ENCODE peak calls at places on chromosomes 3 and 15, in five cellular contexts. One of them, this sample, is unnamed.

GRCh38 chr15:62125763-62126162 is 39.3 kb downstream of the C2CD4B start:
- DNase-seq in mesendoderm: no peak
- DNase-seq in IMR-90: peak
- DNase-seq in H1: no peak
- DNase-seq in neuronal stem cell: no peak
- DNase-seq in this sample: peak

GRCh38 chr15:48507416-48508065 is 138.0 kb downstream of the FBN1 start:
- DNase-seq in mesendoderm: peak
- DNase-seq in IMR-90: peak
- DNase-seq in H1: no peak
- DNase-seq in neuronal stem cell: peak
- DNase-seq in this sample: peak

GRCh38 chr3:7397097-7397496 is 536.2 kb downstream of the GRM7 start:
- DNase-seq in mesendoderm: no peak
- DNase-seq in IMR-90: no peak
- DNase-seq in H1: no peak
- DNase-seq in neuronal stem cell: no peak
- DNase-seq in this sample: peak

GRCh38 chr15:62444104-62445027 is 279.3 kb upstream of the C2CD4B start:
- DNase-seq in mesendoderm: no peak
- DNase-seq in IMR-90: peak
- DNase-seq in H1: no peak
- DNase-seq in neuronal stem cell: no peak
- DNase-seq in this sample: peak

GRCh38 chr15:98425173-98425572 is 223.2 kb upstream of the IGF1R start:
- DNase-seq in mesendoderm: no peak
- DNase-seq in IMR-90: no peak
- DNase-seq in H1: no peak
- DNase-seq in neuronal stem cell: no peak
- DNase-seq in this sample: no peak

GRCh38 chr3:52694528-52695189 is 8.8 kb downstream of the GNL3 start:
- DNase-seq in mesendoderm: no peak
- DNase-seq in IMR-90: no peak
- DNase-seq in H1: no peak
- DNase-seq in neuronal stem cell: no peak
- DNase-seq in this sample: no peak

GRCh38 chr15:48858401-48858800 is 19.5 kb upstream of the EID1 start:
- DNase-seq in mesendoderm: no peak
- DNase-seq in IMR-90: peak
- DNase-seq in H1: no peak
- DNase-seq in neuronal stem cell: no peak
- DNase-seq in this sample: peak

GRCh38 chr15:71743861-71744382 is 66.4 kb upstream of the NR2E3 start:
- DNase-seq in mesendoderm: peak
- DNase-seq in IMR-90: peak
- DNase-seq in H1: no peak
- DNase-seq in neuronal stem cell: peak
- DNase-seq in this sample: peak

GRCh38 chr3:138412821-138413531 is 21.4 kb upstream of the ESYT3 start:
- DNase-seq in mesendoderm: peak
- DNase-seq in IMR-90: peak
- DNase-seq in H1: no peak
- DNase-seq in neuronal stem cell: no peak
- DNase-seq in this sample: peak

GRCh38 chr3:133574260-133574881 is 885 bp downstream of the CDV3 start:
- DNase-seq in mesendoderm: peak
- DNase-seq in IMR-90: peak
- DNase-seq in H1: no peak
- DNase-seq in neuronal stem cell: peak
- DNase-seq in this sample: peak

GRCh38 chr3:152595975-152596832 is 238.7 kb upstream of the P2RY1 start:
- DNase-seq in mesendoderm: peak
- DNase-seq in IMR-90: peak
- DNase-seq in H1: no peak
- DNase-seq in neuronal stem cell: no peak
- DNase-seq in this sample: peak

GRCh38 chr3:3476669-3477068 is 297.2 kb upstream of the CRBN start:
- DNase-seq in mesendoderm: no peak
- DNase-seq in IMR-90: no peak
- DNase-seq in H1: no peak
- DNase-seq in neuronal stem cell: no peak
- DNase-seq in this sample: no peak

GRCh38 chr15:29021901-29022300 is 136.1 kb downstream of the APBA2 start:
- DNase-seq in mesendoderm: no peak
- DNase-seq in IMR-90: peak
- DNase-seq in H1: no peak
- DNase-seq in neuronal stem cell: no peak
- DNase-seq in this sample: no peak

GRCh38 chr3:152030320-152030719 is 156.9 kb downstream of the SUCNR1 start:
- DNase-seq in mesendoderm: no peak
- DNase-seq in IMR-90: no peak
- DNase-seq in H1: no peak
- DNase-seq in neuronal stem cell: no peak
- DNase-seq in this sample: no peak

GRCh38 chr3:56042326-56042951 is 425.8 kb downstream of the ERC2 start:
- DNase-seq in mesendoderm: peak
- DNase-seq in IMR-90: peak
- DNase-seq in H1: no peak
- DNase-seq in neuronal stem cell: peak
- DNase-seq in this sample: peak

GRCh38 chr15:82850242-82850591 is 40.8 kb downstream of the WHAMM start:
- DNase-seq in mesendoderm: peak
- DNase-seq in IMR-90: peak
- DNase-seq in H1: no peak
- DNase-seq in neuronal stem cell: no peak
- DNase-seq in this sample: peak

GRCh38 chr15:44692659-44693058 is 18.5 kb downstream of the PATL2 start:
- DNase-seq in mesendoderm: no peak
- DNase-seq in IMR-90: no peak
- DNase-seq in H1: no peak
- DNase-seq in neuronal stem cell: no peak
- DNase-seq in this sample: no peak

GRCh38 chr3:111072016-111072891 is 638 bp downstream of the NECTIN3 start:
- DNase-seq in mesendoderm: no peak
- DNase-seq in IMR-90: peak
- DNase-seq in H1: no peak
- DNase-seq in neuronal stem cell: no peak
- DNase-seq in this sample: peak

GRCh38 chr15:49462242-49462641 is 39.2 kb downstream of the FGF7 start:
- DNase-seq in mesendoderm: no peak
- DNase-seq in IMR-90: no peak
- DNase-seq in H1: no peak
- DNase-seq in neuronal stem cell: no peak
- DNase-seq in this sample: no peak

GRCh38 chr3:134460965-134461364 is 24.8 kb downstream of the ANAPC13 start:
- DNase-seq in mesendoderm: no peak
- DNase-seq in IMR-90: peak
- DNase-seq in H1: no peak
- DNase-seq in neuronal stem cell: no peak
- DNase-seq in this sample: peak

GRCh38 chr3:31105438-31106077 is 211.1 kb upstream of the GADL1 start:
- DNase-seq in mesendoderm: no peak
- DNase-seq in IMR-90: peak
- DNase-seq in H1: no peak
- DNase-seq in neuronal stem cell: no peak
- DNase-seq in this sample: peak

GRCh38 chr3:180416111-180416541 is 185.8 kb upstream of the TTC14 start:
- DNase-seq in mesendoderm: no peak
- DNase-seq in IMR-90: peak
- DNase-seq in H1: no peak
- DNase-seq in neuronal stem cell: no peak
- DNase-seq in this sample: no peak

GRCh38 chr3:65836047-65836446 is 202.7 kb downstream of the MAGI1 start:
- DNase-seq in mesendoderm: peak
- DNase-seq in IMR-90: peak
- DNase-seq in H1: no peak
- DNase-seq in neuronal stem cell: no peak
- DNase-seq in this sample: peak

GRCh38 chr3:87309601-87310000 is 33.2 kb upstream of the POU1F1 start:
- DNase-seq in mesendoderm: no peak
- DNase-seq in IMR-90: no peak
- DNase-seq in H1: no peak
- DNase-seq in neuronal stem cell: no peak
- DNase-seq in this sample: no peak

GRCh38 chr15:25208735-25209134 is 230.1 kb downstream of the UBE3A start:
- DNase-seq in mesendoderm: no peak
- DNase-seq in IMR-90: no peak
- DNase-seq in H1: no peak
- DNase-seq in neuronal stem cell: no peak
- DNase-seq in this sample: no peak

GRCh38 chr15:64101018-64101417 is 5.2 kb downstream of the SNX1 start:
- DNase-seq in mesendoderm: no peak
- DNase-seq in IMR-90: no peak
- DNase-seq in H1: no peak
- DNase-seq in neuronal stem cell: no peak
- DNase-seq in this sample: no peak

GRCh38 chr15:71635735-71636134 is 174.6 kb upstream of the NR2E3 start:
- DNase-seq in mesendoderm: no peak
- DNase-seq in IMR-90: no peak
- DNase-seq in H1: no peak
- DNase-seq in neuronal stem cell: no peak
- DNase-seq in this sample: no peak

GRCh38 chr3:186694288-186695032 is 22.7 kb upstream of the KNG1 start:
- DNase-seq in mesendoderm: no peak
- DNase-seq in IMR-90: no peak
- DNase-seq in H1: no peak
- DNase-seq in neuronal stem cell: no peak
- DNase-seq in this sample: no peak

GRCh38 chr3:32451049-32451659 is 51.5 kb downstream of the CMTM6 start:
- DNase-seq in mesendoderm: no peak
- DNase-seq in IMR-90: no peak
- DNase-seq in H1: no peak
- DNase-seq in neuronal stem cell: peak
- DNase-seq in this sample: no peak

GRCh38 chr3:126137490-126138130 is 42.8 kb downstream of the ALDH1L1 start:
- DNase-seq in mesendoderm: no peak
- DNase-seq in IMR-90: no peak
- DNase-seq in H1: no peak
- DNase-seq in neuronal stem cell: no peak
- DNase-seq in this sample: no peak

GRCh38 chr3:40476478-40477470 is at the start of gene ZNF619:
- DNase-seq in mesendoderm: peak
- DNase-seq in IMR-90: peak
- DNase-seq in H1: no peak
- DNase-seq in neuronal stem cell: peak
- DNase-seq in this sample: peak

GRCh38 chr15:38128389-38128788 is 124.2 kb upstream of the SPRED1 start:
- DNase-seq in mesendoderm: no peak
- DNase-seq in IMR-90: peak
- DNase-seq in H1: no peak
- DNase-seq in neuronal stem cell: no peak
- DNase-seq in this sample: peak

GRCh38 chr3:139686206-139686605 is 8.4 kb upstream of the NMNAT3 start:
- DNase-seq in mesendoderm: no peak
- DNase-seq in IMR-90: no peak
- DNase-seq in H1: no peak
- DNase-seq in neuronal stem cell: no peak
- DNase-seq in this sample: no peak

DNA sequence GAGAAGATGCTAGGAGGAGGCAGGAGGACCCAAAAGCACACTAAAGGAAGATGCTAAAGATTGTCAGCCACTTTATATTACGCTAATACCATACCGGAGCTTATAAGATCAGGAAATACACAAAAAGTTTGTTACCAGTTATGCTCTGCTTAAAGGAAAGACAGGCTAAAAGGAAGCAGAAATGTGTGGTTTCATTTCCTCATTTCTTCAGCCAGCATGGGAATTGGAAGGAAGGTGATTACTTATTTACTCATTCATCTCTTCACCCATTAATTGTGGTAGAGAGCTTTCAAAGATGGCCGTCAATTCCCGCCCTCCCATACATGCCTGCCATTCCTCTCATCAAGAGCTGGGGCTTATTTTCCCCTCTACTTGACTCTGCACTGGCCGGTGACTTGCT is 26.7 kb upstream of the TMEM158 start:
- DNase-seq in mesendoderm: no peak
- DNase-seq in IMR-90: no peak
- DNase-seq in H1: no peak
- DNase-seq in neuronal stem cell: no peak
- DNase-seq in this sample: no peak
- H3K23ac ChIP-seq in mesendoderm: no peak
- H3K23ac ChIP-seq in IMR-90: peak
- H3K23ac ChIP-seq in H1: no peak
- H3K23ac ChIP-seq in neuronal stem cell: no peak
- H3K23ac ChIP-seq in this sample: no peak

GRCh38 chr3:10251006-10251405 is 2.7 kb downstream of the TATDN2 start:
- DNase-seq in mesendoderm: no peak
- DNase-seq in IMR-90: no peak
- DNase-seq in H1: no peak
- DNase-seq in neuronal stem cell: no peak
- DNase-seq in this sample: no peak
- H3K23ac ChIP-seq in mesendoderm: no peak
- H3K23ac ChIP-seq in IMR-90: peak
- H3K23ac ChIP-seq in H1: no peak
- H3K23ac ChIP-seq in neuronal stem cell: no peak
- H3K23ac ChIP-seq in this sample: no peak

DNA sequence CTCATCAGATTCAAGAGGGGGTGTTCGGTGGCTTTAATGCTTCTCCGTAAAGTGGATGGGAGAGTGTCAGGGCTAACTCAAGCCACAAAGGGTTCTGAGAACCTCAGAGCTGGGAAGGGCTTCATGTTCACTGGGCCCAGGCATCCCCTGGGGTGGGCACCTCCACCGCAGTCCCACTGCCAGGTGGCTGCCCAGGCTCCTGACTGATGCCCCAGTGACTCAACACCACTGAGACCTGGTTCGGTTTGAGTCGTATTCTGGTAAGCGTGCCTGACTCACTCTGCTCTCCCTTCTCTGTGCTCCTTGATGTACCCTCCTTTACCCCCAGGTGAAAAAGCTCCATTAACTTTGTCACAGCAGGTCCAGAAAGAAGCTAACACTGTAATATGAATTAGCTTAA is 304.6 kb downstream of the RPLP1 start:
- DNase-seq in mesendoderm: no peak
- DNase-seq in IMR-90: peak
- DNase-seq in H1: no peak
- DNase-seq in neuronal stem cell: no peak
- DNase-seq in this sample: no peak
- H3K23ac ChIP-seq in mesendoderm: no peak
- H3K23ac ChIP-seq in IMR-90: no peak
- H3K23ac ChIP-seq in H1: no peak
- H3K23ac ChIP-seq in neuronal stem cell: no peak
- H3K23ac ChIP-seq in this sample: no peak

GRCh38 chr3:183357564-183358079 is 70.8 kb downstream of the MCF2L2 start:
- DNase-seq in mesendoderm: no peak
- DNase-seq in IMR-90: no peak
- DNase-seq in H1: no peak
- DNase-seq in neuronal stem cell: no peak
- DNase-seq in this sample: no peak

GRCh38 chr3:183356920-183357319 is 71.5 kb downstream of the MCF2L2 start:
- DNase-seq in mesendoderm: no peak
- DNase-seq in IMR-90: no peak
- DNase-seq in H1: no peak
- DNase-seq in neuronal stem cell: no peak
- DNase-seq in this sample: no peak

GRCh38 chr3:183359036-183359435 is 69.4 kb downstream of the MCF2L2 start:
- DNase-seq in mesendoderm: no peak
- DNase-seq in IMR-90: no peak
- DNase-seq in H1: no peak
- DNase-seq in neuronal stem cell: no peak
- DNase-seq in this sample: no peak

GRCh38 chr3:183360971-183361624 is 67.3 kb downstream of the MCF2L2 start:
- DNase-seq in mesendoderm: peak
- DNase-seq in IMR-90: no peak
- DNase-seq in H1: no peak
- DNase-seq in neuronal stem cell: no peak
- DNase-seq in this sample: no peak
- H3K23ac ChIP-seq in mesendoderm: no peak
- H3K23ac ChIP-seq in IMR-90: no peak
- H3K23ac ChIP-seq in H1: no peak
- H3K23ac ChIP-seq in neuronal stem cell: no peak
- H3K23ac ChIP-seq in this sample: no peak

This sample was measured in mesenchymal stem cell.